ENCODE peak calls at places on chromosomes 4 and X, in five cellular contexts. G is uterus; B is testis; P is psoas muscle; K is CD8-positive, alpha-beta memory T cell. A is an unnamed sample.

GRCh38 chr4:26860922-26861433 is 337 bp downstream of the STIM2 start:
- DNase-seq in G (peak), B (peak), P (peak), K (peak), A (peak)

GRCh38 chr4:1551211-1551610 is 132.9 kb downstream of the FAM53A start:
- DNase-seq in G (no peak), B (no peak), P (peak), K (no peak), A (no peak)

GRCh38 chr4:82799006-82799881 is 648 bp upstream of the SCD5 start:
- DNase-seq in G (no peak), B (no peak), P (no peak), K (no peak), A (no peak)

GRCh38 chrX:118652717-118653116 is 74.7 kb upstream of the IL13RA1 start:
- DNase-seq in G (no peak), B (no peak), P (no peak), K (no peak), A (no peak)

GRCh38 chrX:13085533-13085932 is 41.1 kb upstream of the FAM9C start:
- DNase-seq in G (no peak), B (no peak), P (no peak), K (no peak), A (no peak)

GRCh38 chr4:9952415-9952950 is 68.8 kb downstream of the SLC2A9 start:
- DNase-seq in G (no peak), B (no peak), P (no peak), K (no peak), A (no peak)

GRCh38 chr4:7384003-7384928 is 50.5 kb downstream of the PSAPL1 start:
- DNase-seq in G (peak), B (peak), P (no peak), K (no peak), A (peak)

GRCh38 chrX:37487271-37487670 is 84.2 kb upstream of the LANCL3 start:
- DNase-seq in G (no peak), B (no peak), P (no peak), K (no peak), A (no peak)

GRCh38 chr4:126591583-126591982 is 1041.2 kb upstream of the INTU start:
- DNase-seq in G (no peak), B (no peak), P (no peak), K (no peak), A (no peak)

GRCh38 chr4:636628-636950 is 11.2 kb downstream of the PDE6B start:
- DNase-seq in G (no peak), B (no peak), P (peak), K (no peak), A (no peak)

GRCh38 chrX:85111347-85111746 is 107.7 kb downstream of the APOOL start:
- DNase-seq in G (no peak), B (peak), P (no peak), K (no peak), A (no peak)

GRCh38 chr4:34486964-34487363 is 1757.3 kb downstream of the ARAP2 start:
- DNase-seq in G (no peak), B (no peak), P (no peak), K (no peak), A (no peak)

GRCh38 chrX:150574824-150575409 is 6.5 kb downstream of the MTM1 start:
- DNase-seq in G (no peak), B (no peak), P (no peak), K (no peak), A (no peak)

GRCh38 chrX:97691901-97692455 is 808.3 kb downstream of the RPA4 start:
- DNase-seq in G (no peak), B (no peak), P (no peak), K (no peak), A (no peak)

DNA sequence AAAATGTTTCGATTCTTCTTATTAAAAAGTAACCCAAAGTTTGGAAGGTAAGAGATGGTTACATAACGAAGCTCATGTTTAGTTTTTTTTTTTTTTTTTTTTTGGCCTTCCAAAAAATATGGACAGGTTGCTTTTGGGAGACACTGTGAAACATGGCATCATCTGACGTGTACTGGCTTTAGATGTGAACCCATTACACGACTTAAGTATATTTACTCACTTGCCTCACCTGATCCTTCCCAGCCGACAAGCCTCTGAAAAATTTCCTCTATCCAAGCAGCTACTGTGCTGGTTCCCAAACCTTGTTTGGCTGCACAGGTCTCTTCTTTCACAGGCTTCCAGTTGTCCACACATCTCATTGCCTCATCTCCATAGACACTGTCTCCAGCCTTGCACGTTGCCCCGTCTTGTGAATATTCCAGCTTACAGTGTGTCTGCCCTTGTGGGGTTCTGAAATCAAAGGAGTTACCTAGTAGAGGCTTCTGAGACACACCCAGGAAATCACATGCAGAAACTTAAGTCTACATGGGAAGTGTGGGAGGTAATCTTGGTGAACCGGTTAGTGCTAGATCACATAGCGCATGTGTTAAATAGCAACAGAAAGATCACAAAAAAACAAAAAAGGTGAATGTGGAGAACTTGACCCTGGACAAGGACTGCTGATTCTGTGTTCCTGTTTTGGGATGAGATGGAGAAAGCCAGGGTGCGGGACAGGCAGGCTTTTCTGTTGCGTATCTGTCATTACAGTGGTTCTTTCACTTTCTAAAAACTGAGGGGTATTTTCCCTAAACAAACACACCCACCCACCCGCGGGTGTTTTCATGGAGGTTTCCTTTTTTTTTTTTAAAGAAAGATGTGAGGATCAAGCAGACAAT is 328.6 kb downstream of the ARHGAP10 start:
- DNase-seq in G (no peak), B (no peak), P (no peak), K (peak), A (no peak)
- H3K27ac ChIP-seq in G (no peak), B (no peak), P (peak), K (peak), A (no peak)

DNA sequence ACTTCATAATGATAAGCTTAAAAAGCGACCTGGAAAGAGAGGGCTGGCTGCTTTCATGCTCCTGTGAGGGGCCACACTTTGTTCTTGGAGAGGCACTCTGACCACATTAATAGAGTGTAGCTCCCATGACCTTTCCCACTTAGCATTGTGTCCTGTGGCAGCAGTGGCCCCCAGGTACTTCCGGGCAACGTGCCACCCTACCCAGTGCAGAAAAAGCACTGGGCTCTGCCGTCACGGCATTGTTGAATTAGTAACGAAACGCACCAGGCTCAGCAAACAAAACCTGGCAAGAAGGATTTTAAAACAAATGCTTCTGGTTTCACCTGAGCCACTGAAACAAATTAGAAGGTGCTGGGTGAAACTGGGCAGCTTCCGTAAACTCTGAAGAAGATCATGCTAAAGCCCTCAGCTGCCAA is 5.4 kb upstream of the SORBS2 start:
- DNase-seq in G (no peak), B (no peak), P (no peak), K (no peak), A (no peak)
- H3K27ac ChIP-seq in G (no peak), B (no peak), P (no peak), K (no peak), A (no peak)

GRCh38 chr4:48331577-48332340 is 9.6 kb upstream of the SLAIN2 start:
- DNase-seq in G (no peak), B (no peak), P (no peak), K (no peak), A (no peak)
- H3K27ac ChIP-seq in G (no peak), B (no peak), P (peak), K (no peak), A (peak)

DNA sequence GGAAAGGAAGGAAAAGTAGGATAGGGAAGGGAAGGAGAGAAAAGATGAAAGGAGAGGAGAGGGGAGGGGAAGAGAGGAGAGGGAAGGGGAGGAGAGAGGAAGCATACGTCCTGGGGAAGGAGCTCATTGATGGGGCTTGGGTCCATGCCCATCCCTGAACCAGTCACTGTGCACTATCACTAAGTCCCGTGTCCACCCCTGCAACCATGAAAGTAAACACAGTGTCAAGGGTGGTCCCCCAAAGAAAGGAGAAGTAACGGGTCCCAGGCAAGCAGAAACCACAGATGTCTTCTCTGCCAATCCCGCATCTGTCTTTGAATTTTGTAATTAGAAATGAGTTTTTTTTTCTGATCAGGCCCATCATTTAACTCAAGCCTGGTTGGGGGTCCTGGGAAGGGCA is 55.2 kb downstream of the LGI2 start:
- DNase-seq in G (no peak), B (no peak), P (no peak), K (no peak), A (no peak)
- H3K27ac ChIP-seq in G (no peak), B (no peak), P (no peak), K (no peak), A (no peak)

GRCh38 chr4:41303372-41304118 is 46.8 kb downstream of the UCHL1 start:
- DNase-seq in G (no peak), B (no peak), P (no peak), K (no peak), A (no peak)
- H3K27ac ChIP-seq in G (no peak), B (no peak), P (no peak), K (no peak), A (no peak)

GRCh38 chr4:39062094-39062493 is at the start of gene KLHL5:
- DNase-seq in G (no peak), B (no peak), P (no peak), K (no peak), A (no peak)
- H3K27ac ChIP-seq in G (no peak), B (no peak), P (no peak), K (no peak), A (no peak)

DNA sequence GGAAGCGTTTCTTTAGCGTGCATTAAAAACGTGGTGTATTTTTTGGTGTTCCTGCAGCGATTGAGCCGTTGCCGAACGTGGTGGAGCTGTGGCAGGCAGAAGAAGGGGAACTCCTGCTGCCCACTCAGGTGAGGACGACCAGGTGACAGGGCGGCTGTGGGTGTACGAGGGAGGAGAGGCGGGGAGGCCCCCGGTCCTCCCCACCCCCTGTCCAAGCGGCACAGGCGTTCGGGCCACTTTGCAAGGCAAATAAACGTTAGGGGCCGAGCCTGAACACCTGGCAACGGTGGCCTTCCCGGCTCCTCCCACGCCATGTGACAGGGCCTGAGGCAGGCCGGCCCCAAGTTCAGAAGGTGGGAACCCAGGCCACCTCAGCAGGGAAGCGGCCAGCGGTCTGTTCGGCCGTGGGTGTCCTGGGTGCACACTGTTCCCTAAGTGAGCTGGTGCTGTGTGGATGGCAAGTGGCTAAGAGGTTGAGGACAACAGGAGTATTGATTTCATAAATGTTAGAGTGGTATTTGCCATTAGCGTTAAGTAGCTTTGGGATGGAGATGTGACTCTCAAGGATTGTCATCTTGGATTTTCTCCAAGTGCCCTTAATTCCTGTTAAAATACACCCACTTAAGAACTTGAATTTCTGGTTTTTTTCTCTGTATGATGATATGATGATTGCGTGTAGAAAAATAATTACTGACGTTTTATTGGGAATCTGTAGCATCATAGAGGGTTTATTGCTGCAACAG is 1.2 kb downstream of the TMEM131L start:
- DNase-seq in G (peak), B (peak), P (peak), K (peak), A (no peak)
- H3K27ac ChIP-seq in G (peak), B (no peak), P (peak), K (peak), A (peak)

DNA sequence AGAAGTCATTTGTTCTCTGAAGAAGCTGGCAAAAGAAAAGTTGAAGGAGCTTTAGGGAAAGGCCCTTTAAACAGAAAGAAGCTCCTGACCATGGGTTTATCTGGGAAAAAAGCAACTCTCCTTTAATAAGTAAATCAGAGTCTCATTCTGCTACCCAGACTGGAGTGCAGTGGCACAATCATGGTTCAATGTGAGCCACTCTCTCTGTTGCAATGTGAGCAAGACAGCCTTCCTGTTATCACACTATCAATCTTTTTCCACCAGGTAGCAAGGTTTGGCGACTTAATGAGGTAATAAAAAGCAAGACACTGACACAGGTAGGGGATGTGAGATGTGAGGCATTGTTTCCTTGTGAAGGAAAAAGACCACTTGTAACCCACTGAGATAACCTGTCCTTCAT is 111.3 kb downstream of the SYNPO2 start:
- DNase-seq in G (no peak), B (no peak), P (no peak), K (no peak), A (no peak)
- H3K27ac ChIP-seq in G (peak), B (no peak), P (peak), K (no peak), A (peak)

DNA sequence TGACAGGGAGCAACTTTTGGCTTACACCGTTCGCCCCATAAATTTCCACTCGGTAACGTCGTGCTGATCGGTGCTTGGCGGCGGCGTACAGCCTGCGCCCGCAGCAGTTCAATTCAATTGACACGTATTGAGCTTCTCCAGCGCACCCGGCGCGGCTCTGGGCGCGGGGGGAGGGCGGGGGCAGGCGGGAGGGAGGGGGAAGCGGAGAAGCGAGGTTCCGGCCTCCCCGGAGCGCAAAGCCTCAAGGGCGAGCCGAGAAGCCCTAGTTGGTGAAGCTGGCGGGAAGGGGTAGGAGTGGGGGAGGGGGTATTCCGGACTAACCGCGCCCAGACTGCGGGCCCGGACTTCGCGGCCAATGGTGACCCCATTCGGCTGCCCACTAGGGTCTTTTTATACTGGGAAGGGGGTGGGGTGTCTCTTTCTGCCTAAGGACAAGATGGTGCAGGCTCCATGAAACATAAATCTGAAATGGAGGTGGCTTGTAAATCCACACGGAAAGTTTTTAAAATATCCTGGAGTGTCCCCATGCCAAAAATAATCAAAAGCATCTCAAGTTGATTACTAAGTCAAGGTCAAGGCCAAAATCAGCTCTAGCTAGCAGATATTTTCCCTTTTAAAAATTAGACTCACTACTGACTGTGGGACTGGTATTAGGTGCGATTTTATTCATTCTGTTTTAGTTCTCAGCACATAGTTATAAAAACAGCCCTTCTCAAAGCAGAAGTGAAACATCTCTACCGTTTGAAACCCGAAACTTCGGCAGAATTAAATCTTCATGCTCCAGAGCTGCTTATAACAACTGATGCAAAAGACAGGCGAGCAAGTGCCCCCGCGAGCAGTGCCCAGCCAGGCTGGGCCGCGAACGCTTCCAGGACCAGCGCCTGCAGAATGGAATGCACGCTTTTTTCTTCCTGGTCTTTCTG is 1.5 kb upstream of the BCOR start:
- DNase-seq in G (peak), B (peak), P (peak), K (no peak), A (no peak)
- H3K27ac ChIP-seq in G (peak), B (no peak), P (peak), K (peak), A (peak)

DNA sequence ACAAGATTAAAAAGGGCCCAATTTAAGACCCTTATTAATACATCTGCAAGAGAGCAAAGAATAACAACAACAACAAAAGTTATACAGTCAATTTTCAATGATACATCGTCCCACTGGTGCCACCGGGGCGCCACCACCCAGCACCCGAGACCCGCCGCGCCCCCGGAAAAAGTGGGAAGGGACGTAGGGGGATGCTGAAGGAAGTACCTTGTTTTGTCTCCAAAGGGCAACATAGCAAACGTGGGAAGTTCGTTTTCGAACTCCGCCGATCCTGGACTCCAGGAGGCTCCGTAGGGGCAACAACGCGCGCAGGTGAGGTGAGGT is 1.7 kb downstream of the PDE5A start:
- DNase-seq in G (no peak), B (no peak), P (no peak), K (no peak), A (no peak)
- H3K27ac ChIP-seq in G (peak), B (peak), P (peak), K (no peak), A (peak)

A was measured in coronary artery.